ENCODE peak calls at places on chromosomes 7 and 10, in five cellular contexts. One of them, this sample, is unnamed. For H3K27me3, the result is how much of the 10 kb centered on the place peaks cover.

GRCh38 chr7:43391518-43391917 is 191.4 kb upstream of the STK17A start:
- DNase-seq in Panc1: no peak
- DNase-seq in tibial nerve: no peak
- DNase-seq in BE2C: no peak
- DNase-seq in lung: no peak
- DNase-seq in this sample: no peak

GRCh38 chr7:152103691-152104090 is 78.2 kb downstream of the GALNT11 start:
- DNase-seq in Panc1: no peak
- DNase-seq in tibial nerve: no peak
- DNase-seq in BE2C: no peak
- DNase-seq in lung: no peak
- DNase-seq in this sample: no peak

GRCh38 chr10:73480158-73480557 is 15.7 kb downstream of the PPP3CB start:
- DNase-seq in Panc1: no peak
- DNase-seq in tibial nerve: no peak
- DNase-seq in BE2C: no peak
- DNase-seq in lung: no peak
- DNase-seq in this sample: no peak

GRCh38 chr10:70672165-70672992 is at the start of gene ADAMTS14:
- DNase-seq in Panc1: no peak
- DNase-seq in tibial nerve: no peak
- DNase-seq in BE2C: peak
- DNase-seq in lung: no peak
- DNase-seq in this sample: no peak

GRCh38 chr7:125061776-125062397 is 132.3 kb upstream of the POT1 start:
- DNase-seq in Panc1: peak
- DNase-seq in tibial nerve: no peak
- DNase-seq in BE2C: no peak
- DNase-seq in lung: no peak
- DNase-seq in this sample: no peak

GRCh38 chr7:16930958-16931357 is 49.2 kb upstream of the AGR3 start:
- DNase-seq in Panc1: no peak
- DNase-seq in tibial nerve: no peak
- DNase-seq in BE2C: no peak
- DNase-seq in lung: no peak
- DNase-seq in this sample: no peak

GRCh38 chr10:1058017-1058416 is 1.8 kb downstream of the WDR37 start:
- DNase-seq in Panc1: no peak
- DNase-seq in tibial nerve: no peak
- DNase-seq in BE2C: no peak
- DNase-seq in lung: no peak
- DNase-seq in this sample: peak

GRCh38 chr10:25175527-25176420 is 973 bp downstream of the GPR158 start:
- DNase-seq in Panc1: no peak
- DNase-seq in tibial nerve: no peak
- DNase-seq in BE2C: peak
- DNase-seq in lung: no peak
- DNase-seq in this sample: no peak

GRCh38 chr10:969473-970150 is 18.6 kb upstream of the GTPBP4 start:
- DNase-seq in Panc1: no peak
- DNase-seq in tibial nerve: no peak
- DNase-seq in BE2C: no peak
- DNase-seq in lung: no peak
- DNase-seq in this sample: no peak

GRCh38 chr10:46232666-46233065 is 54.1 kb upstream of the ANTXRL start:
- DNase-seq in Panc1: no peak
- DNase-seq in tibial nerve: no peak
- DNase-seq in BE2C: no peak
- DNase-seq in lung: no peak
- DNase-seq in this sample: no peak

GRCh38 chr7:73829921-73830617 is 727 bp upstream of the CLDN4 start:
- DNase-seq in Panc1: no peak
- DNase-seq in tibial nerve: no peak
- DNase-seq in BE2C: no peak
- DNase-seq in lung: no peak
- DNase-seq in this sample: no peak

GRCh38 chr7:41752615-41753014 is 49.7 kb upstream of the INHBA start:
- DNase-seq in Panc1: no peak
- DNase-seq in tibial nerve: no peak
- DNase-seq in BE2C: no peak
- DNase-seq in lung: no peak
- DNase-seq in this sample: no peak

GRCh38 chr7:41027428-41028115 is 675.3 kb downstream of the INHBA start:
- DNase-seq in Panc1: no peak
- DNase-seq in tibial nerve: no peak
- DNase-seq in BE2C: no peak
- DNase-seq in lung: no peak
- DNase-seq in this sample: no peak

GRCh38 chr10:120586471-120586872 is 129.4 kb downstream of the PLPP4 start:
- DNase-seq in Panc1: no peak
- DNase-seq in tibial nerve: no peak
- DNase-seq in BE2C: no peak
- DNase-seq in lung: no peak
- DNase-seq in this sample: no peak

GRCh38 chr10:80555415-80555814 is 17.7 kb downstream of the SH2D4B start:
- DNase-seq in Panc1: no peak
- DNase-seq in tibial nerve: no peak
- DNase-seq in BE2C: no peak
- DNase-seq in lung: no peak
- DNase-seq in this sample: no peak

GRCh38 chr7:913736-914520 is 37.6 kb downstream of the GET4 start:
- DNase-seq in Panc1: no peak
- DNase-seq in tibial nerve: no peak
- DNase-seq in BE2C: no peak
- DNase-seq in lung: no peak
- DNase-seq in this sample: no peak

GRCh38 chr7:86920154-86920553 is 139.3 kb downstream of the ELAPOR2 start:
- DNase-seq in Panc1: no peak
- DNase-seq in tibial nerve: no peak
- DNase-seq in BE2C: no peak
- DNase-seq in lung: no peak
- DNase-seq in this sample: no peak

GRCh38 chr7:90715067-90715466 is 118.9 kb downstream of the CDK14 start:
- DNase-seq in Panc1: no peak
- DNase-seq in tibial nerve: no peak
- DNase-seq in BE2C: no peak
- DNase-seq in lung: no peak
- DNase-seq in this sample: no peak

GRCh38 chr10:4279649-4280048 is 494.6 kb upstream of the KLF6 start:
- DNase-seq in Panc1: no peak
- DNase-seq in tibial nerve: no peak
- DNase-seq in BE2C: no peak
- DNase-seq in lung: no peak
- DNase-seq in this sample: no peak

GRCh38 chr10:122084286-122085041 is 95.5 kb downstream of the TACC2 start:
- DNase-seq in Panc1: no peak
- DNase-seq in tibial nerve: no peak
- DNase-seq in BE2C: no peak
- DNase-seq in lung: no peak
- DNase-seq in this sample: no peak

GRCh38 chr10:92530421-92530820 is 43.5 kb downstream of the IDE start:
- DNase-seq in Panc1: no peak
- DNase-seq in tibial nerve: no peak
- DNase-seq in BE2C: no peak
- DNase-seq in lung: no peak
- DNase-seq in this sample: no peak

GRCh38 chr7:81402227-81402626 is 367.6 kb downstream of the HGF start:
- DNase-seq in Panc1: no peak
- DNase-seq in tibial nerve: no peak
- DNase-seq in BE2C: no peak
- DNase-seq in lung: no peak
- DNase-seq in this sample: no peak

GRCh38 chr7:69691327-69691726 is 93.1 kb downstream of the AUTS2 start:
- DNase-seq in Panc1: no peak
- DNase-seq in tibial nerve: no peak
- DNase-seq in BE2C: no peak
- DNase-seq in lung: no peak
- DNase-seq in this sample: no peak

GRCh38 chr7:50731703-50732582 is 50.8 kb downstream of the GRB10 start:
- DNase-seq in Panc1: no peak
- DNase-seq in tibial nerve: no peak
- DNase-seq in BE2C: no peak
- DNase-seq in lung: no peak
- DNase-seq in this sample: no peak

GRCh38 chr10:132861116-132861691 is 75.3 kb upstream of the NKX6-2 start:
- DNase-seq in Panc1: no peak
- DNase-seq in tibial nerve: no peak
- DNase-seq in BE2C: no peak
- DNase-seq in lung: no peak
- DNase-seq in this sample: no peak

GRCh38 chr7:24723178-24723530 is 34.1 kb downstream of the GSDME start:
- DNase-seq in Panc1: no peak
- DNase-seq in tibial nerve: no peak
- DNase-seq in BE2C: no peak
- DNase-seq in lung: no peak
- DNase-seq in this sample: no peak

GRCh38 chr7:111639894-111640293 is 77.6 kb upstream of the IMMP2L start:
- DNase-seq in Panc1: no peak
- DNase-seq in tibial nerve: peak
- DNase-seq in BE2C: no peak
- DNase-seq in lung: no peak
- DNase-seq in this sample: no peak

GRCh38 chr10:113866551-113867394 is 12.3 kb downstream of the NHLRC2 start:
- DNase-seq in Panc1: no peak
- DNase-seq in tibial nerve: no peak
- DNase-seq in BE2C: peak
- DNase-seq in lung: no peak
- DNase-seq in this sample: no peak

GRCh38 chr10:81961451-81962184 is 86.6 kb downstream of the NRG3 start:
- DNase-seq in Panc1: no peak
- DNase-seq in tibial nerve: no peak
- DNase-seq in BE2C: no peak
- DNase-seq in lung: no peak
- DNase-seq in this sample: no peak

GRCh38 chr10:30062090-30062489 is 2.7 kb upstream of the JCAD start:
- DNase-seq in Panc1: no peak
- DNase-seq in tibial nerve: no peak
- DNase-seq in BE2C: no peak
- DNase-seq in lung: no peak
- DNase-seq in this sample: no peak

GRCh38 chr7:157692156-157693011 is 355.6 kb downstream of the DNAJB6 start:
- DNase-seq in Panc1: no peak
- DNase-seq in tibial nerve: no peak
- DNase-seq in BE2C: no peak
- DNase-seq in lung: no peak
- DNase-seq in this sample: no peak
- H3K27me3 ChIP-seq in Panc1: under half
- H3K27me3 ChIP-seq in tibial nerve: under half
- H3K27me3 ChIP-seq in BE2C: under half
- H3K27me3 ChIP-seq in lung: under half
- H3K27me3 ChIP-seq in this sample: half or more

GRCh38 chr7:132250480-132251326 is 325.6 kb downstream of the PLXNA4 start:
- DNase-seq in Panc1: no peak
- DNase-seq in tibial nerve: no peak
- DNase-seq in BE2C: no peak
- DNase-seq in lung: no peak
- DNase-seq in this sample: no peak
- H3K27me3 ChIP-seq in Panc1: under half
- H3K27me3 ChIP-seq in tibial nerve: under half
- H3K27me3 ChIP-seq in BE2C: under half
- H3K27me3 ChIP-seq in lung: under half
- H3K27me3 ChIP-seq in this sample: under half

DNA sequence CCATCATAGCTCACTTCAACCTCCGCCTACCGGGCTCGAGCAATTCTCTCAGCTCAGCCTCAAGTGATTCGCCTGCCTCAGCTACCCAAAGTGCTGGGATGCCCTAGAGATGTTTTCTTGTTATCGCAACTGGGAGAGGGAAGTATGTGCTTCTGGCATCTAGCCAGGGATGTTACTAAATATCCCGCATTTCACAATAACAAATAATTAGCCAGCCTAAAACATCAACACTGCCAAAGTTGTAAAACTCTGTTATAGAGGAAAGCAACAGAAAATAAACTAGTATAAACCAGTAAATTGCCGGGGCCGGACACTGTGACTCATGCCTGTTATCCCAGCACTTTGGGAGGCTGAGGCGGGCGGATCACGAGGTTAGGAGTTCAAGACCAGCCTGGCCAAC is 7.2 kb downstream of the INA start:
- DNase-seq in Panc1: no peak
- DNase-seq in tibial nerve: peak
- DNase-seq in BE2C: no peak
- DNase-seq in lung: no peak
- DNase-seq in this sample: no peak
- H3K27me3 ChIP-seq in Panc1: under half
- H3K27me3 ChIP-seq in tibial nerve: under half
- H3K27me3 ChIP-seq in BE2C: under half
- H3K27me3 ChIP-seq in lung: under half
- H3K27me3 ChIP-seq in this sample: under half

GRCh38 chr10:100618856-100619255 is 83.1 kb downstream of the HIF1AN start:
- DNase-seq in Panc1: no peak
- DNase-seq in tibial nerve: no peak
- DNase-seq in BE2C: no peak
- DNase-seq in lung: no peak
- DNase-seq in this sample: no peak

GRCh38 chr10:100624298-100624697 is 88.6 kb downstream of the HIF1AN start:
- DNase-seq in Panc1: no peak
- DNase-seq in tibial nerve: no peak
- DNase-seq in BE2C: no peak
- DNase-seq in lung: no peak
- DNase-seq in this sample: no peak

GRCh38 chr10:100623541-100623940 is 87.8 kb downstream of the HIF1AN start:
- DNase-seq in Panc1: no peak
- DNase-seq in tibial nerve: no peak
- DNase-seq in BE2C: no peak
- DNase-seq in lung: no peak
- DNase-seq in this sample: no peak

GRCh38 chr10:100620087-100620835 is 84.5 kb downstream of the HIF1AN start:
- DNase-seq in Panc1: no peak
- DNase-seq in tibial nerve: no peak
- DNase-seq in BE2C: no peak
- DNase-seq in lung: no peak
- DNase-seq in this sample: no peak

DNA sequence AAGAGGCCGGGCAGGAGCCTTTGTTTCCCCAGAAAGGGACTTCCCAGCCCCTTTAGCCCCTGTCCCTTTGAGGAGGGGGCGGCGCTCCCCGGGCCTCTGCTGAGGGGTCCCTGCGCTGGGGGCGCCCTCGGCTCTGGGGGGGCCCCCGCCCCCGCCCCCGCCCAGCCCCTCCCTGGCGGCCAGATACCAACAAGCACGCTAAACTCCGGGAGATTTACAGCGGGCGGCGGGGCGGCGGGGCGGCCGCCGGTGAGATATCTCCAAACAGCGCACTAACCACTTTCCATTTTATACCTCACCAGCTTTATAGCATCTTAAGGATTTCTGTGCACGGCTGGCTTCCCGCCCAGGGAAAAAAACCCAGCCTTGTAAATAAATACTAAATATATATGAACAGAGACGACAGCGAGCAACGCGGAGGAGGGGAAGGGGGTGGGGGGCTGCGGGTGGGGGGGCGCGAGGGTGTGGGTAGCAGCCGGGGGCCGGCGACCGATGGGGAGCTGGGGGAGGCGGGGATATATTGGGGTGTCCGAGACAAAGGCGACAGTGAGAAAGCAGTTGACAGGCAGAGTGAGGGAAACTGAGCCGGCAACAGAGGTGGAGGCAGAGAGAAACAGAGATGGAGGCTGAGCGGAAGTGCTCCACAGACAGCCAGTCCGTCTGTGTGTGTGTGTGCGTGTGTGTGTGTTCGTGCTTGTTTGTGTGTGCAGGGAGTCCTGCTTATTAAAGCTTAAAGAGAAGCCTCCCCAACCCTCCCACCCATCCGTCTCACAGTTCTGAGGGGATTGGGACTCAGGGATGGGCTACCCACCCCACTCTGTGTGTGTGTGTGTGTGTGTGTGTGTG is 85.8 kb downstream of the HIF1AN start:
- DNase-seq in Panc1: no peak
- DNase-seq in tibial nerve: no peak
- DNase-seq in BE2C: peak
- DNase-seq in lung: no peak
- DNase-seq in this sample: no peak
- H3K27me3 ChIP-seq in Panc1: under half
- H3K27me3 ChIP-seq in tibial nerve: under half
- H3K27me3 ChIP-seq in BE2C: under half
- H3K27me3 ChIP-seq in lung: under half
- H3K27me3 ChIP-seq in this sample: under half

This sample was measured in heart right ventricle.